ENCODE peak calls at places on chromosomes 11 and 22, in four cellular contexts. X is NCI-H1092; T is HT-29; S is CD4-positive, CD25-positive, alpha-beta regulatory T cell. L is an unnamed sample.

GRCh38 chr22:49594078-49594477 is 233.6 kb downstream of the BRD1 start:
- DNase-seq in T (no peak), X (no peak), S (no peak), L (no peak)

GRCh38 chr11:128487978-128488377 is 99.4 kb downstream of the ETS1 start:
- DNase-seq in T (no peak), S (no peak), X (no peak), L (peak)

GRCh38 chr11:475941-476340 is 25.9 kb downstream of the PTDSS2 start:
- DNase-seq in S (no peak), T (no peak), X (no peak), L (no peak)

GRCh38 chr11:106468531-106468930 is 391.1 kb downstream of the AASDHPPT start:
- DNase-seq in S (no peak), X (no peak), T (no peak), L (no peak)

GRCh38 chr11:87445002-87445401 is 407.3 kb downstream of the TMEM135 start:
- DNase-seq in X (no peak), S (no peak), T (no peak), L (no peak)

GRCh38 chr11:128848815-128849455 is 18.2 kb downstream of the KCNJ1 start:
- DNase-seq in T (peak), S (peak), X (peak), L (peak)

GRCh38 chr22:33920927-33921575 is 775 bp upstream of the LARGE1 start:
- DNase-seq in T (peak), S (peak), X (peak), L (peak)

GRCh38 chr11:73147771-73148681 is 5.9 kb upstream of the FCHSD2 start:
- DNase-seq in X (no peak), S (no peak), T (no peak), L (peak)

GRCh38 chr22:44311855-44312170 is 938 bp downstream of the SHISAL1 start:
- DNase-seq in X (no peak), T (no peak), S (no peak), L (peak)

GRCh38 chr11:67412495-67413179 is 2.8 kb upstream of the CARNS1 start:
- DNase-seq in X (no peak), S (no peak), T (no peak), L (no peak)

GRCh38 chr11:21963013-21963412 is 229.9 kb upstream of the ANO5 start:
- DNase-seq in X (no peak), S (no peak), T (no peak), L (no peak)

GRCh38 chr11:76355172-76355571 is 25.8 kb downstream of the THAP12 start:
- DNase-seq in X (no peak), S (no peak), T (no peak), L (no peak)

GRCh38 chr22:28398987-28399386 is 280.7 kb downstream of the TTC28 start:
- DNase-seq in S (no peak), T (no peak), X (no peak), L (no peak)

GRCh38 chr11:17581036-17581731 is 34.1 kb downstream of the OTOG start:
- DNase-seq in S (no peak), T (no peak), X (no peak), L (no peak)

GRCh38 chr11:69639843-69640242 is 1.1 kb upstream of the CCND1 start:
- DNase-seq in T (no peak), S (no peak), X (no peak), L (no peak)

GRCh38 chr11:62823677-62824076 is 8.2 kb downstream of the STX5 start:
- DNase-seq in S (no peak), T (no peak), X (no peak), L (no peak)

GRCh38 chr22:46942816-46943783 is 180.7 kb downstream of the TBC1D22A start:
- DNase-seq in T (no peak), S (no peak), X (no peak), L (peak)

GRCh38 chr11:117328414-117329010 is 858 bp downstream of the CEP164 start:
- DNase-seq in S (no peak), T (peak), X (peak), L (peak)

GRCh38 chr11:62242021-62242420 is at the start of gene SCGB1D2:
- DNase-seq in X (peak), T (no peak), S (no peak), L (peak)

GRCh38 chr11:8905528-8906165 is 5.3 kb upstream of the AKIP1 start:
- DNase-seq in S (no peak), T (no peak), X (no peak), L (no peak)

GRCh38 chr22:29060931-29061330 is 700 bp downstream of the C22orf31 start:
- DNase-seq in S (no peak), X (no peak), T (no peak), L (no peak)

GRCh38 chr11:46290598-46291309 is 13.3 kb downstream of the CREB3L1 start:
- DNase-seq in T (peak), S (no peak), X (no peak), L (peak)

L was measured in Right ventricle myocardium superior.